ENCODE peak calls at places on chromosomes 7 and 10, in nine cellular contexts. G is MM.1S, D is mammary epithelial cell, Z is fibroblast of lung, T is PC-9, S is endothelial cell of umbilical vein, F is hepatocyte, U is neural progenitor cell, V is GM23338. P is an unnamed sample.

GRCh38 chr10:124032982-124033886 is 60.2 kb downstream of the CHST15 start:
- DNase-seq in V (no peak), F (no peak), U (no peak), T (no peak), G (no peak), D (peak; percentile 26), Z (peak; percentile 91), S (peak; percentile 68), P (no peak)

GRCh38 chr7:99460651-99461050 is 5.3 kb downstream of the ATP5MF start:
- DNase-seq in Z (no peak), U (no peak), F (no peak), T (no peak), D (no peak), V (no peak), G (no peak), S (no peak), P (no peak)

GRCh38 chr10:14839305-14839695 is 1.2 kb downstream of the HSPA14 start:
- DNase-seq in G (no peak), Z (peak; percentile 12), T (no peak), F (peak; percentile 29), U (peak; percentile 18), V (peak; percentile 6), D (peak; percentile 9), S (no peak), P (peak; percentile 33)

GRCh38 chr10:90960355-90960814 is 39.5 kb upstream of the ANKRD1 start:
- DNase-seq in T (peak; percentile 55), S (peak; percentile 39), U (no peak), D (peak; percentile 78), G (peak; percentile 15), Z (peak; percentile 89), V (no peak), F (peak; percentile 17), P (no peak)

GRCh38 chr10:103598654-103599115 is 105.2 kb downstream of the NEURL1 start:
- DNase-seq in V (peak; percentile 80), G (no peak), Z (peak; percentile 84), S (peak; percentile 70), U (peak; percentile 78), F (peak; percentile 85), D (peak; percentile 32), T (peak; percentile 42), P (peak; percentile 33)

GRCh38 chr10:112696587-112696986 is 249.6 kb downstream of the VTI1A start:
- DNase-seq in F (no peak), D (no peak), S (peak; percentile 14), Z (no peak), G (no peak), U (no peak), T (no peak), V (no peak), P (no peak)

GRCh38 chr7:106225856-106226255 is 58.9 kb downstream of the NAMPT start:
- DNase-seq in F (no peak), V (no peak), Z (no peak), G (no peak), S (no peak), U (no peak), T (no peak), D (no peak), P (no peak)

GRCh38 chr10:128031216-128031615 is 95.0 kb downstream of the MKI67 start:
- DNase-seq in Z (no peak), F (no peak), S (no peak), V (no peak), T (no peak), D (no peak), U (no peak), G (no peak), P (no peak)

GRCh38 chr10:3482200-3482993 is 302.6 kb downstream of the KLF6 start:
- DNase-seq in V (peak; percentile 50), S (peak; percentile 94), D (peak; percentile 98), Z (peak; percentile 96), U (peak; percentile 85), F (peak; percentile 92), G (no peak), T (peak; percentile 91), P (peak; percentile 64)

GRCh38 chr7:139566736-139567646 is 43.5 kb downstream of the CLEC2L start:
- DNase-seq in U (no peak), D (no peak), S (no peak), Z (no peak), G (no peak), V (peak; percentile 37), T (no peak), F (no peak), P (no peak)

GRCh38 chr10:2121944-2122343 is 384.6 kb upstream of the ADARB2 start:
- DNase-seq in V (no peak), Z (no peak), F (no peak), G (no peak), T (no peak), D (no peak), U (no peak), S (no peak), P (no peak)

GRCh38 chr7:68828575-68828974 is 769.7 kb upstream of the AUTS2 start:
- DNase-seq in G (no peak), D (no peak), V (no peak), U (no peak), S (no peak), Z (no peak), F (no peak), T (no peak), P (no peak)

GRCh38 chr10:44199991-44200655 is 184.8 kb downstream of the CXCL12 start:
- DNase-seq in D (no peak), G (no peak), T (no peak), Z (no peak), F (no peak), V (no peak), S (no peak), U (no peak), P (no peak)
- TF ChIP-seq CTCF in D (no peak), G (no peak), T (no peak), Z (no peak), F (no peak), V (no peak), S (no peak), U (no peak), P (no peak)

GRCh38 chr10:955127-955819 is 23.8 kb upstream of the LARP4B start:
- DNase-seq in U (no peak), Z (no peak), F (no peak), D (no peak), S (no peak), V (no peak), T (no peak), G (no peak), P (no peak)
- TF ChIP-seq EZH2 in U (no peak), Z (no peak), F (no peak), D (no peak), S (no peak), V (no peak), T (no peak), G (no peak), P (no peak)

GRCh38 chr10:22271786-22272185 is 44.4 kb upstream of the COMMD3 start:
- DNase-seq in D (peak; percentile 2), F (no peak), Z (no peak), S (no peak), T (no peak), G (no peak), U (no peak), V (no peak), P (no peak)
- TF ChIP-seq CTCF in D (no peak), F (no peak), Z (no peak), S (no peak), T (no peak), G (no peak), U (no peak), V (no peak), P (no peak)

GRCh38 chr10:8042032-8042863 is 12.2 kb upstream of the GATA3 start:
- DNase-seq in U (peak; percentile 27), V (peak; percentile 35), Z (no peak), F (no peak), T (no peak), D (no peak), G (no peak), S (peak; percentile 16), P (no peak)

GRCh38 chr10:8041284-8042031 is 13.0 kb upstream of the GATA3 start:
- DNase-seq in V (no peak), T (no peak), Z (no peak), U (no peak), F (no peak), G (no peak), D (no peak), S (peak; percentile 31), P (no peak)

GRCh38 chr10:8044331-8044907 is 10.1 kb upstream of the GATA3 start:
- DNase-seq in D (no peak), U (peak; percentile 10), F (no peak), T (no peak), Z (no peak), S (peak; percentile 20), V (peak; percentile 11), G (no peak), P (no peak)

GRCh38 chr10:8043569-8044306 is 10.8 kb upstream of the GATA3 start:
- DNase-seq in T (no peak), Z (no peak), F (peak; percentile 33), S (peak; percentile 16), G (no peak), V (peak; percentile 89), D (no peak), U (peak; percentile 82), P (no peak)

DNA sequence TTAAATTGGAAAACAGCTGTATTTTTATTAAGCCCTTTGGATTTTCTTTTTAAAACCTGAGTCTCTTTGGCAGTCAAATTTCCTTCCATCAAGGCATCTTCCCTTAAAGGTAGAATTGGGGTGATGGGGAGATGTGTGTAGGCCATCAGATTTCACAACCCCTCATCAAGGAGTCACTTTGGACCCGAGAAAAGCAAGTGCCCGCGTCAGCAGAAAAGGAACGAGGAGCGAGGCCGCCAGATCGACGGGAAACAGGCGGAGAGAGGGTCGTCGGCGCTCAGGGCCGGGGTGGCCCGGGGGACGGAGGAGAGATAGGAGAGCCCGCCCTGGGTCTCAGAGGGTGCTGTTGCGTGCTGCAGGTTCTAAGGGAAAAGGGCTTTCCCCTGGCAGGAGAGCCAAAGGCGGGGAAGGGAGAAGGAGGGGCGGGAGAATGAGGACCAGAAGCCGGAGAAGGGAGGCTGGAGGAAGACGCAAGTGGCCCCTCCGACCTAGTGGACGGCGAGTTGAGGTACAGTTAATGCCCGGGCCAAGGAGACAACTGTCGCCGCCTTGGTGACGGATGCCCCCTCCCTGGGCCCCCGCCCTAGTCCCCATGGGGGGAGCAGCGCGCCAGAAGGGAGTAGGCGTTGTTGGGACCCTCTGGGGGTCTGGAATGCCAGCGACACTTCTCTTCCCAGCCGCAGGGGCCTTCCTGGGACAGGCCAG is 11.5 kb upstream of the GATA3 start:
- DNase-seq in S (peak; percentile 15), T (no peak), G (no peak), U (peak; percentile 46), Z (no peak), V (peak; percentile 58), F (no peak), D (no peak), P (no peak)
- TF ChIP-seq EZH2 in S (no peak), T (no peak), G (no peak), U (peak; percentile 89), Z (peak; percentile 24), V (peak; percentile 98), F (peak; percentile 80), D (no peak), P (no peak)

P was measured in DND-41.